ENCODE peak calls at places on chromosomes 4 and X, in nine cellular contexts. P, N, W, S, F, D, U, X and Z are unnamed samples.

GRCh38 chr4:183503497-183504063 is 1.3 kb upstream of the ING2 start:
- DNase-seq in P (peak), N (no peak), W (no peak), S (no peak), F (peak), D (peak), U (no peak), X (no peak), Z (no peak)

GRCh38 chr4:76090241-76090691 is 15.8 kb downstream of the ART3 start:
- DNase-seq in P (peak), N (no peak), W (no peak), S (no peak), F (no peak), D (no peak), U (no peak), X (no peak), Z (no peak)

GRCh38 chr4:31442236-31442635 is 722.1 kb downstream of the PCDH7 start:
- DNase-seq in P (no peak), N (no peak), W (no peak), S (peak), F (no peak), D (no peak), U (no peak), X (no peak), Z (no peak)

GRCh38 chr4:23234716-23235115 is 542.0 kb downstream of the GBA3 start:
- DNase-seq in P (peak), N (no peak), W (no peak), S (no peak), F (no peak), D (no peak), U (no peak), X (no peak), Z (no peak)

GRCh38 chr4:5998333-5998936 is 19.8 kb downstream of the C4orf50 start:
- DNase-seq in P (peak), N (no peak), W (peak), S (peak), F (peak), D (peak), U (peak), X (peak), Z (no peak)

GRCh38 chr4:152983221-152983620 is 47.1 kb downstream of the FHDC1 start:
- DNase-seq in P (no peak), N (no peak), W (no peak), S (peak), F (no peak), D (no peak), U (peak), X (no peak), Z (no peak)

GRCh38 chr4:124202106-124202505 is 510.4 kb downstream of the ANKRD50 start:
- DNase-seq in P (peak), N (no peak), W (no peak), S (no peak), F (no peak), D (no peak), U (no peak), X (no peak), Z (no peak)

GRCh38 chrX:139844163-139844562 is 88.7 kb downstream of the ATP11C start:
- DNase-seq in P (peak), N (no peak), W (no peak), S (no peak), F (no peak), D (peak), U (no peak), X (no peak), Z (no peak)

GRCh38 chr4:140126261-140126660 is 27.7 kb downstream of the MAML3 start:
- DNase-seq in P (no peak), N (no peak), W (no peak), S (no peak), F (no peak), D (no peak), U (no peak), X (no peak), Z (no peak)